ENCODE peak calls at places on chromosomes 13 and 19, in four cellular contexts. F is GF-D8, O is mucosa of descending colon, P is NCI-H1105 treated with DMSO at 0.1 percent for 48 hours. Y is an unnamed sample.

GRCh38 chr13:93843082-93843481 is 616.5 kb downstream of the GPC6 start:
- DNase-seq in F (no peak), P (no peak), O (no peak), Y (no peak)

GRCh38 chr19:46487802-46488445 is 7.7 kb downstream of the PNMA8B start:
- DNase-seq in F (no peak), P (peak; percentile 66), O (no peak), Y (no peak)

GRCh38 chr13:91174886-91175501 is 172.5 kb upstream of the MIR17HG start:
- DNase-seq in F (no peak), O (no peak), P (no peak), Y (no peak)

GRCh38 chr19:41206456-41206855 is 12.6 kb upstream of the AXL start:
- DNase-seq in O (no peak), F (no peak), P (no peak), Y (no peak)

GRCh38 chr19:55622242-55622969 is 2.0 kb downstream of the ZNF784 start:
- DNase-seq in P (no peak), F (no peak), O (no peak), Y (no peak)

GRCh38 chr19:3095375-3096191 is 1.4 kb downstream of the GNA11 start:
- DNase-seq in F (no peak), O (peak; percentile 67), P (peak; percentile 12), Y (no peak)

GRCh38 chr13:72727417-72728289 is at the start of the genes BORA and MZT1:
- DNase-seq in O (peak; percentile 97), F (peak; percentile 96), P (peak; percentile 91), Y (peak; percentile 80)

GRCh38 chr19:47005873-47006272 is 13.8 kb upstream of the NPAS1 start:
- DNase-seq in F (no peak), O (no peak), P (no peak), Y (no peak)

GRCh38 chr19:50314724-50315700 is 14.2 kb downstream of the KCNC3 start:
- DNase-seq in P (peak; percentile 44), O (peak; percentile 40), F (no peak), Y (no peak)

GRCh38 chr13:79528356-79528755 is 47.4 kb downstream of the NDFIP2 start:
- DNase-seq in P (no peak), F (no peak), O (no peak), Y (no peak)

GRCh38 chr13:111058796-111059506 is 56.2 kb upstream of the ARHGEF7 start:
- DNase-seq in F (no peak), P (no peak), O (no peak), Y (peak; percentile 95)

GRCh38 chr19:42151735-42152134 is 19.5 kb upstream of the POU2F2 start:
- DNase-seq in O (no peak), P (no peak), F (no peak), Y (no peak)

GRCh38 chr19:9139609-9140158 is 513 bp upstream of the ZNF317 start:
- DNase-seq in O (no peak), F (no peak), P (peak; percentile 32), Y (no peak)